ENCODE peak calls at places on chromosomes 3 and 15, in five cellular contexts. L, P, T, W and Z are unnamed samples.

GRCh38 chr3:192577271-192577670 is 150.1 kb downstream of the FGF12 start:
- DNase-seq in W (no peak), P (no peak), T (no peak), L (no peak), Z (no peak)

GRCh38 chr15:32959077-32959476 is 235.4 kb downstream of the FMN1 start:
- DNase-seq in T (no peak), L (peak), W (no peak), P (no peak), Z (no peak)

GRCh38 chr3:129417354-129417753 is 11.1 kb downstream of the EFCAB12 start:
- DNase-seq in L (no peak), T (no peak), P (no peak), W (no peak), Z (no peak)

GRCh38 chr3:132535575-132536441 is 61.3 kb upstream of the ACKR4 start:
- DNase-seq in P (peak), T (peak), L (peak), W (peak), Z (no peak)

GRCh38 chr3:123347691-123348264 is 101.1 kb downstream of the ADCY5 start:
- DNase-seq in L (peak), P (no peak), W (no peak), T (no peak), Z (no peak)

GRCh38 chr3:121477589-121477988 is 68.2 kb downstream of the POLQ start:
- DNase-seq in T (no peak), L (no peak), P (no peak), W (peak), Z (no peak)

GRCh38 chr3:11583638-11584046 is 60.1 kb downstream of the VGLL4 start:
- DNase-seq in P (no peak), L (no peak), W (no peak), T (no peak), Z (no peak)

GRCh38 chr15:89416339-89417183 is 79.8 kb downstream of the RHCG start:
- DNase-seq in L (peak), W (peak), P (peak), T (peak), Z (peak)

GRCh38 chr3:58082047-58082446 is 73.8 kb downstream of the FLNB start:
- DNase-seq in L (no peak), W (peak), P (no peak), T (no peak), Z (no peak)

GRCh38 chr15:77387355-77388105 is 32.4 kb downstream of the PEAK1 start:
- DNase-seq in W (no peak), T (no peak), L (no peak), P (peak), Z (no peak)

GRCh38 chr3:39038165-39038564 is 13.6 kb downstream of the SCN11A start:
- DNase-seq in L (no peak), W (no peak), T (no peak), P (no peak), Z (no peak)

GRCh38 chr3:17491601-17492000 is 250.8 kb downstream of the TBC1D5 start:
- DNase-seq in T (no peak), L (no peak), W (peak), P (no peak), Z (no peak)